ENCODE peak calls at places on chromosomes 6 and 20, in ten cellular contexts. One of them, this sample, is unnamed.

GRCh38 chr6:35922139-35922554 is 1.2 kb upstream of the SRPK1 start:
- DNase-seq in right cardiac atrium: no peak
- DNase-seq in Karpas-422: no peak
- DNase-seq in lower lobe of right lung: no peak
- DNase-seq in tibial nerve: no peak
- DNase-seq in spleen: no peak
- DNase-seq in IMR-90: no peak
- DNase-seq in osteoblast: no peak
- DNase-seq in cardiac muscle cell: no peak
- DNase-seq in lung: no peak
- DNase-seq in this sample: no peak

GRCh38 chr6:44452725-44453124 is 65.2 kb downstream of the CDC5L start:
- DNase-seq in osteoblast: no peak
- DNase-seq in Karpas-422: no peak
- DNase-seq in lung: no peak
- DNase-seq in spleen: no peak
- DNase-seq in right cardiac atrium: no peak
- DNase-seq in lower lobe of right lung: no peak
- DNase-seq in cardiac muscle cell: peak; percentile 53
- DNase-seq in IMR-90: peak; percentile 87
- DNase-seq in tibial nerve: no peak
- DNase-seq in this sample: no peak

GRCh38 chr6:9126845-9127560 is 691.7 kb upstream of the SLC35B3 start:
- DNase-seq in osteoblast: peak; percentile 61
- DNase-seq in IMR-90: peak; percentile 99
- DNase-seq in spleen: no peak
- DNase-seq in tibial nerve: no peak
- DNase-seq in lower lobe of right lung: no peak
- DNase-seq in right cardiac atrium: no peak
- DNase-seq in lung: no peak
- DNase-seq in Karpas-422: no peak
- DNase-seq in cardiac muscle cell: peak; percentile 69
- DNase-seq in this sample: no peak

GRCh38 chr6:35973670-35974222 is 50.7 kb downstream of the SLC26A8 start:
- DNase-seq in cardiac muscle cell: no peak
- DNase-seq in tibial nerve: no peak
- DNase-seq in osteoblast: peak; percentile 71
- DNase-seq in Karpas-422: no peak
- DNase-seq in right cardiac atrium: no peak
- DNase-seq in spleen: no peak
- DNase-seq in lung: no peak
- DNase-seq in lower lobe of right lung: no peak
- DNase-seq in IMR-90: no peak
- DNase-seq in this sample: no peak

GRCh38 chr20:49483018-49483705 is 694 bp upstream of the KCNB1 start:
- DNase-seq in IMR-90: no peak
- DNase-seq in lower lobe of right lung: no peak
- DNase-seq in Karpas-422: no peak
- DNase-seq in cardiac muscle cell: no peak
- DNase-seq in right cardiac atrium: no peak
- DNase-seq in spleen: no peak
- DNase-seq in lung: no peak
- DNase-seq in osteoblast: peak; percentile 73
- DNase-seq in tibial nerve: no peak
- DNase-seq in this sample: no peak

GRCh38 chr20:11302436-11302835 is 615.3 kb upstream of the BTBD3 start:
- DNase-seq in lower lobe of right lung: no peak
- DNase-seq in spleen: no peak
- DNase-seq in Karpas-422: no peak
- DNase-seq in IMR-90: peak; percentile 81
- DNase-seq in tibial nerve: no peak
- DNase-seq in right cardiac atrium: no peak
- DNase-seq in lung: no peak
- DNase-seq in osteoblast: no peak
- DNase-seq in cardiac muscle cell: no peak
- DNase-seq in this sample: no peak

GRCh38 chr6:99592900-99593299 is 13.7 kb upstream of the PRDM13 start:
- DNase-seq in lung: no peak
- DNase-seq in lower lobe of right lung: no peak
- DNase-seq in spleen: no peak
- DNase-seq in tibial nerve: no peak
- DNase-seq in osteoblast: no peak
- DNase-seq in cardiac muscle cell: peak; percentile 81
- DNase-seq in Karpas-422: no peak
- DNase-seq in right cardiac atrium: no peak
- DNase-seq in IMR-90: no peak
- DNase-seq in this sample: no peak

GRCh38 chr20:4961746-4962145 is 39.6 kb downstream of the SLC23A2 start:
- DNase-seq in Karpas-422: no peak
- DNase-seq in right cardiac atrium: no peak
- DNase-seq in osteoblast: peak; percentile 9
- DNase-seq in IMR-90: peak; percentile 97
- DNase-seq in cardiac muscle cell: peak; percentile 95
- DNase-seq in spleen: no peak
- DNase-seq in lower lobe of right lung: no peak
- DNase-seq in lung: no peak
- DNase-seq in tibial nerve: no peak
- DNase-seq in this sample: no peak

GRCh38 chr20:41032243-41032642 is 3.6 kb downstream of the TOP1 start:
- DNase-seq in cardiac muscle cell: peak; percentile 35
- DNase-seq in lung: no peak
- DNase-seq in Karpas-422: no peak
- DNase-seq in spleen: no peak
- DNase-seq in lower lobe of right lung: no peak
- DNase-seq in right cardiac atrium: no peak
- DNase-seq in tibial nerve: no peak
- DNase-seq in osteoblast: no peak
- DNase-seq in IMR-90: peak; percentile 71
- DNase-seq in this sample: no peak

GRCh38 chr6:14475306-14475705 is 357.7 kb downstream of the CD83 start:
- DNase-seq in lower lobe of right lung: no peak
- DNase-seq in lung: no peak
- DNase-seq in tibial nerve: no peak
- DNase-seq in spleen: no peak
- DNase-seq in right cardiac atrium: no peak
- DNase-seq in osteoblast: peak; percentile 64
- DNase-seq in Karpas-422: no peak
- DNase-seq in IMR-90: no peak
- DNase-seq in cardiac muscle cell: no peak
- DNase-seq in this sample: no peak

GRCh38 chr6:14477559-14477958 is 360.0 kb downstream of the CD83 start:
- DNase-seq in tibial nerve: no peak
- DNase-seq in lung: no peak
- DNase-seq in lower lobe of right lung: no peak
- DNase-seq in IMR-90: no peak
- DNase-seq in spleen: no peak
- DNase-seq in osteoblast: no peak
- DNase-seq in Karpas-422: no peak
- DNase-seq in right cardiac atrium: no peak
- DNase-seq in cardiac muscle cell: no peak
- DNase-seq in this sample: no peak

GRCh38 chr6:14474816-14475215 is 357.2 kb downstream of the CD83 start:
- DNase-seq in lung: no peak
- DNase-seq in lower lobe of right lung: no peak
- DNase-seq in right cardiac atrium: no peak
- DNase-seq in spleen: no peak
- DNase-seq in IMR-90: no peak
- DNase-seq in tibial nerve: no peak
- DNase-seq in cardiac muscle cell: no peak
- DNase-seq in osteoblast: no peak
- DNase-seq in Karpas-422: no peak
- DNase-seq in this sample: no peak

GRCh38 chr6:14478396-14479225 is 361.0 kb downstream of the CD83 start:
- DNase-seq in spleen: no peak
- DNase-seq in right cardiac atrium: peak; percentile 40
- DNase-seq in IMR-90: peak; percentile 49
- DNase-seq in Karpas-422: no peak
- DNase-seq in lung: no peak
- DNase-seq in cardiac muscle cell: peak; percentile 22
- DNase-seq in tibial nerve: no peak
- DNase-seq in lower lobe of right lung: no peak
- DNase-seq in osteoblast: no peak
- DNase-seq in this sample: no peak

DNA sequence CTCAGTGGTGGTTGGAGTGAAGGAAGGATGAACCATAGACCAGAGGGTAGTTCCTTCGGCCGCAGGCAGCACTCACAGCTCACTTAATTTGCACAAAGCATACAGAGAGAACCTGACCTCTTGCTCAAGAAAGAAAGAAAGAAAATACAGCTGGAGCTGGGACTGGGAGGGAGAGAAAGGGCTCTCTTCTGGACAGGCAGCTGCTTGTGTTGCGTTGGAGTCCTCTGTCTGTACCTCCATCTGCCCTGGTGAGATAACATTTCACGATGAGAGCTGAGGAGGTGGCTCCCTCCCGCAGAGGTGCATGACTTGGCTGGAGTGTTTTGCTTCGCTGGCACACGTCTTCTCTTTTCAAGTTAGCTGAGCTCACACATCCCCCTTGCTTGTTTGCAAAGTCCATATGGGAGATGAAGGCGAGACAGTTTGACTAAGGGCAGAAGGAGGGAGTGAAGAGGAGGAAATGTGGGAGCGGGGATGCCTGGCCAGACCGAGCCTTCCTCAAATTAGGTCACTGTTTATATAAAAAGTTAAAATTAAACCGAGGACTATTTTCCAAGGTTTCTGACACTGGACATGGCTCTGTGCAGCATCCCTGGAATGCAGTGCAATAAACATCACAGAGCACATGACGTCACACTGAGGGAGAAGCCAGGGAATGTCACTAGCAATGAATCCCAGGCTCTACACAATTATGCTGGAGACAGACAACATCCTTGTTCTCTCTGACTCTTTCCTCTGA is 359.4 kb downstream of the CD83 start:
- DNase-seq in tibial nerve: peak; percentile 34
- DNase-seq in Karpas-422: no peak
- DNase-seq in spleen: no peak
- DNase-seq in IMR-90: peak; percentile 100
- DNase-seq in lower lobe of right lung: no peak
- DNase-seq in cardiac muscle cell: peak; percentile 91
- DNase-seq in right cardiac atrium: peak; percentile 78
- DNase-seq in osteoblast: peak; percentile 86
- DNase-seq in lung: no peak
- DNase-seq in this sample: no peak
- H3K4me3 ChIP-seq in tibial nerve: no peak overlapping the region
- H3K4me3 ChIP-seq in Karpas-422: no peak overlapping the region
- H3K4me3 ChIP-seq in spleen: no peak overlapping the region
- H3K4me3 ChIP-seq in IMR-90: peak overlapping the region; percentile 1
- H3K4me3 ChIP-seq in lower lobe of right lung: no peak overlapping the region
- H3K4me3 ChIP-seq in cardiac muscle cell: no peak overlapping the region
- H3K4me3 ChIP-seq in right cardiac atrium: no peak overlapping the region
- H3K4me3 ChIP-seq in osteoblast: peak overlapping the region; percentile 49
- H3K4me3 ChIP-seq in lung: no peak overlapping the region
- H3K4me3 ChIP-seq in this sample: no peak overlapping the region

DNA sequence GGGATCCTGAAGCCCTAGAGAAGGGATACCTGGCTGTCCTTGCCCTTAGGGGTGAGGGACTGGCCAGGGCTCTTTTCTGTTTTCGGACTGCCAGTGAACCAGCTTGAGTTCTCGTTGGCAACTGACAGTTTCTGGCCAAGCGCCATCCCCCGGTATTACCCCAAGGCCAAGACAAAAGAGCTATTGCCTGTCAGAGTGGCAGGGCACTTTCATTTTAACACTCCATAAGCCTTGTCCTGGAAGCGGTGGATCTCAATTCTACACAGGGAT is 967 bp upstream of the CPXM1 start:
- DNase-seq in lung: no peak
- DNase-seq in Karpas-422: no peak
- DNase-seq in cardiac muscle cell: no peak
- DNase-seq in lower lobe of right lung: no peak
- DNase-seq in spleen: no peak
- DNase-seq in tibial nerve: no peak
- DNase-seq in osteoblast: peak; percentile 50
- DNase-seq in right cardiac atrium: no peak
- DNase-seq in IMR-90: no peak
- DNase-seq in this sample: no peak
- H3K27ac ChIP-seq in lung: no peak overlapping the region
- H3K27ac ChIP-seq in Karpas-422: no peak overlapping the region
- H3K27ac ChIP-seq in cardiac muscle cell: no peak overlapping the region
- H3K27ac ChIP-seq in lower lobe of right lung: no peak overlapping the region
- H3K27ac ChIP-seq in spleen: no peak overlapping the region
- H3K27ac ChIP-seq in tibial nerve: no peak overlapping the region
- H3K27ac ChIP-seq in osteoblast: no peak overlapping the region
- H3K27ac ChIP-seq in right cardiac atrium: no peak overlapping the region
- H3K27ac ChIP-seq in IMR-90: no peak overlapping the region
- H3K27ac ChIP-seq in this sample: no peak overlapping the region

DNA sequence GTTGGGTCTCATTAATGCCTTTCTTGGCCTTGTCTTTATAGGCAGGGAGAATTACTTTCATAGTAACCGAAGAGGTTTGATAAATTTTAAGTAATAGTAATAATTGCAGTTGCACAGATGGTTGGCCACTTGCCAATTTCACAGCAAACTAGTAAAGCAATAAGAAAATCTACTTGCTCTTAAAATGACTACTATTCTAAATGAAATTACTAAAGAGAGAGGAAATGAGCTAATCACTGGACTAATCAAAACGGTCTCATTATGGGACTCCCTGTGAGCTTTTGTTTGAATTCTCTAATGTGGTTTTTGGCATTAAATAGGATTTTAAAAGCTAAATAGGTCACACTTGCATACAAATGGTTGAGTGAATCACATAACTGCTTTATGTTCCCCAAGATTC is 227.4 kb upstream of the PLN start:
- DNase-seq in osteoblast: no peak
- DNase-seq in tibial nerve: no peak
- DNase-seq in spleen: no peak
- DNase-seq in lung: no peak
- DNase-seq in cardiac muscle cell: peak; percentile 8
- DNase-seq in IMR-90: peak; percentile 26
- DNase-seq in Karpas-422: no peak
- DNase-seq in lower lobe of right lung: no peak
- DNase-seq in right cardiac atrium: no peak
- DNase-seq in this sample: no peak
- H3K4me1 ChIP-seq in osteoblast: peaks cover 9% of the 10 kb centered on the region
- H3K4me1 ChIP-seq in tibial nerve: peaks cover 48% of the 10 kb centered on the region
- H3K4me1 ChIP-seq in spleen: no peaks in the 10 kb centered on the region
- H3K4me1 ChIP-seq in lung: no peaks in the 10 kb centered on the region
- H3K4me1 ChIP-seq in cardiac muscle cell: peaks cover 26% of the 10 kb centered on the region
- H3K4me1 ChIP-seq in IMR-90: peaks cover 10% of the 10 kb centered on the region
- H3K4me1 ChIP-seq in Karpas-422: no peaks in the 10 kb centered on the region
- H3K4me1 ChIP-seq in lower lobe of right lung: peaks cover 31% of the 10 kb centered on the region
- H3K4me1 ChIP-seq in right cardiac atrium: peaks cover 2% of the 10 kb centered on the region
- H3K4me1 ChIP-seq in this sample: no peaks in the 10 kb centered on the region

GRCh38 chr20:51029963-51030930 is 7.3 kb upstream of the KCNG1 start:
- DNase-seq in cardiac muscle cell: peak; percentile 67
- DNase-seq in IMR-90: no peak
- DNase-seq in Karpas-422: no peak
- DNase-seq in tibial nerve: no peak
- DNase-seq in lung: no peak
- DNase-seq in lower lobe of right lung: no peak
- DNase-seq in right cardiac atrium: no peak
- DNase-seq in osteoblast: peak; percentile 58
- DNase-seq in spleen: peak; percentile 1
- DNase-seq in this sample: no peak
- H3K4me3 ChIP-seq in cardiac muscle cell: no peak overlapping the region
- H3K4me3 ChIP-seq in IMR-90: no peak overlapping the region
- H3K4me3 ChIP-seq in Karpas-422: no peak overlapping the region
- H3K4me3 ChIP-seq in tibial nerve: no peak overlapping the region
- H3K4me3 ChIP-seq in lung: no peak overlapping the region
- H3K4me3 ChIP-seq in lower lobe of right lung: no peak overlapping the region
- H3K4me3 ChIP-seq in right cardiac atrium: no peak overlapping the region
- H3K4me3 ChIP-seq in osteoblast: no peak overlapping the region
- H3K4me3 ChIP-seq in spleen: no peak overlapping the region
- H3K4me3 ChIP-seq in this sample: no peak overlapping the region

GRCh38 chr6:6825153-6825847 is 236.8 kb downstream of the LY86 start:
- DNase-seq in cardiac muscle cell: no peak
- DNase-seq in lung: no peak
- DNase-seq in lower lobe of right lung: no peak
- DNase-seq in spleen: no peak
- DNase-seq in Karpas-422: no peak
- DNase-seq in IMR-90: no peak
- DNase-seq in right cardiac atrium: peak; percentile 41
- DNase-seq in tibial nerve: no peak
- DNase-seq in osteoblast: no peak
- DNase-seq in this sample: no peak
- H3K27ac ChIP-seq in cardiac muscle cell: no peak overlapping the region
- H3K27ac ChIP-seq in lung: no peak overlapping the region
- H3K27ac ChIP-seq in lower lobe of right lung: no peak overlapping the region
- H3K27ac ChIP-seq in spleen: no peak overlapping the region
- H3K27ac ChIP-seq in Karpas-422: no peak overlapping the region
- H3K27ac ChIP-seq in IMR-90: no peak overlapping the region
- H3K27ac ChIP-seq in right cardiac atrium: peak overlapping the region; percentile 8
- H3K27ac ChIP-seq in tibial nerve: no peak overlapping the region
- H3K27ac ChIP-seq in osteoblast: no peak overlapping the region
- H3K27ac ChIP-seq in this sample: peak overlapping the region; percentile 82